ENCODE peak calls at places on chromosomes 6 and 20, in six cellular contexts. One of them, this sample, is unnamed.

GRCh38 chr6:127515794-127516675 is 3.1 kb downstream of the MTCL3 start:
- DNase-seq in suprapubic skin: no peak
- DNase-seq in HFF-Myc: no peak
- DNase-seq in GM06990: peak
- DNase-seq in cardiac fibroblast: peak
- DNase-seq in adrenal gland: peak
- DNase-seq in this sample: peak

GRCh38 chr6:39847216-39847615 is 55.0 kb downstream of the DAAM2 start:
- DNase-seq in suprapubic skin: no peak
- DNase-seq in HFF-Myc: no peak
- DNase-seq in GM06990: no peak
- DNase-seq in cardiac fibroblast: peak
- DNase-seq in adrenal gland: no peak
- DNase-seq in this sample: no peak

GRCh38 chr6:169212897-169213813 is 40.5 kb downstream of the THBS2 start:
- DNase-seq in suprapubic skin: peak
- DNase-seq in HFF-Myc: peak
- DNase-seq in GM06990: peak
- DNase-seq in cardiac fibroblast: peak
- DNase-seq in adrenal gland: peak
- DNase-seq in this sample: peak

GRCh38 chr6:795046-795445 is 102.1 kb upstream of the EXOC2 start:
- DNase-seq in suprapubic skin: no peak
- DNase-seq in HFF-Myc: no peak
- DNase-seq in GM06990: no peak
- DNase-seq in cardiac fibroblast: no peak
- DNase-seq in adrenal gland: no peak
- DNase-seq in this sample: no peak

GRCh38 chr20:38296433-38296832 is 7.5 kb upstream of the BPI start:
- DNase-seq in suprapubic skin: no peak
- DNase-seq in HFF-Myc: no peak
- DNase-seq in GM06990: no peak
- DNase-seq in cardiac fibroblast: no peak
- DNase-seq in adrenal gland: no peak
- DNase-seq in this sample: no peak

GRCh38 chr6:112010328-112010727 is 43.6 kb upstream of the CCN6 start:
- DNase-seq in suprapubic skin: no peak
- DNase-seq in HFF-Myc: no peak
- DNase-seq in GM06990: no peak
- DNase-seq in cardiac fibroblast: peak
- DNase-seq in adrenal gland: no peak
- DNase-seq in this sample: no peak

GRCh38 chr6:126701799-126702198 is 361.9 kb downstream of the CENPW start:
- DNase-seq in suprapubic skin: no peak
- DNase-seq in HFF-Myc: no peak
- DNase-seq in GM06990: no peak
- DNase-seq in cardiac fibroblast: no peak
- DNase-seq in adrenal gland: no peak
- DNase-seq in this sample: no peak

GRCh38 chr20:4135385-4136077 is 120.2 kb upstream of the RNF24 start:
- DNase-seq in suprapubic skin: no peak
- DNase-seq in HFF-Myc: peak
- DNase-seq in GM06990: no peak
- DNase-seq in cardiac fibroblast: peak
- DNase-seq in adrenal gland: peak
- DNase-seq in this sample: no peak

GRCh38 chr6:134738486-134738885 is 211.4 kb downstream of the ALDH8A1 start:
- DNase-seq in suprapubic skin: no peak
- DNase-seq in HFF-Myc: no peak
- DNase-seq in GM06990: no peak
- DNase-seq in cardiac fibroblast: no peak
- DNase-seq in adrenal gland: no peak
- DNase-seq in this sample: no peak

GRCh38 chr20:3595541-3595940 is 67.7 kb downstream of the GFRA4 start:
- DNase-seq in suprapubic skin: no peak
- DNase-seq in HFF-Myc: no peak
- DNase-seq in GM06990: no peak
- DNase-seq in cardiac fibroblast: no peak
- DNase-seq in adrenal gland: no peak
- DNase-seq in this sample: no peak

GRCh38 chr6:33206864-33207568 is 1.3 kb upstream of the RING1 start:
- DNase-seq in suprapubic skin: peak
- DNase-seq in HFF-Myc: no peak
- DNase-seq in GM06990: no peak
- DNase-seq in cardiac fibroblast: peak
- DNase-seq in adrenal gland: no peak
- DNase-seq in this sample: no peak

GRCh38 chr6:5260111-5260620 is 584 bp downstream of the LYRM4 start:
- DNase-seq in suprapubic skin: peak
- DNase-seq in HFF-Myc: peak
- DNase-seq in GM06990: peak
- DNase-seq in cardiac fibroblast: peak
- DNase-seq in adrenal gland: peak
- DNase-seq in this sample: no peak

GRCh38 chr6:3381233-3382065 is 75.4 kb downstream of the SLC22A23 start:
- DNase-seq in suprapubic skin: no peak
- DNase-seq in HFF-Myc: no peak
- DNase-seq in GM06990: no peak
- DNase-seq in cardiac fibroblast: no peak
- DNase-seq in adrenal gland: no peak
- DNase-seq in this sample: no peak

GRCh38 chr20:32521780-32522524 is 63.2 kb downstream of the NOL4L start:
- DNase-seq in suprapubic skin: no peak
- DNase-seq in HFF-Myc: peak
- DNase-seq in GM06990: peak
- DNase-seq in cardiac fibroblast: peak
- DNase-seq in adrenal gland: peak
- DNase-seq in this sample: no peak

GRCh38 chr6:112535816-112536215 is 188.7 kb downstream of the RFPL4B start:
- DNase-seq in suprapubic skin: no peak
- DNase-seq in HFF-Myc: no peak
- DNase-seq in GM06990: no peak
- DNase-seq in cardiac fibroblast: no peak
- DNase-seq in adrenal gland: no peak
- DNase-seq in this sample: no peak

GRCh38 chr6:30260036-30260504 is 46.9 kb upstream of the TRIM26 start:
- DNase-seq in suprapubic skin: no peak
- DNase-seq in HFF-Myc: no peak
- DNase-seq in GM06990: no peak
- DNase-seq in cardiac fibroblast: no peak
- DNase-seq in adrenal gland: no peak
- DNase-seq in this sample: no peak

GRCh38 chr6:110179406-110180227 is at the start of gene WASF1:
- DNase-seq in suprapubic skin: peak
- DNase-seq in HFF-Myc: peak
- DNase-seq in GM06990: peak
- DNase-seq in cardiac fibroblast: peak
- DNase-seq in adrenal gland: peak
- DNase-seq in this sample: peak

GRCh38 chr6:83884523-83884922 is 25.0 kb downstream of the CYB5R4 start:
- DNase-seq in suprapubic skin: no peak
- DNase-seq in HFF-Myc: peak
- DNase-seq in GM06990: peak
- DNase-seq in cardiac fibroblast: peak
- DNase-seq in adrenal gland: no peak
- DNase-seq in this sample: no peak

GRCh38 chr6:73382462-73383113 is 12.0 kb upstream of the DDX43 start:
- DNase-seq in suprapubic skin: no peak
- DNase-seq in HFF-Myc: no peak
- DNase-seq in GM06990: no peak
- DNase-seq in cardiac fibroblast: peak
- DNase-seq in adrenal gland: no peak
- DNase-seq in this sample: peak

GRCh38 chr20:20489054-20489453 is 121.2 kb downstream of the INSM1 start:
- DNase-seq in suprapubic skin: no peak
- DNase-seq in HFF-Myc: no peak
- DNase-seq in GM06990: peak
- DNase-seq in cardiac fibroblast: peak
- DNase-seq in adrenal gland: no peak
- DNase-seq in this sample: no peak

GRCh38 chr6:127403636-127404035 is 55.6 kb downstream of the KIAA0408 start:
- DNase-seq in suprapubic skin: no peak
- DNase-seq in HFF-Myc: no peak
- DNase-seq in GM06990: peak
- DNase-seq in cardiac fibroblast: no peak
- DNase-seq in adrenal gland: no peak
- DNase-seq in this sample: no peak

GRCh38 chr20:18279231-18279630 is 9.1 kb upstream of the ZNF133 start:
- DNase-seq in suprapubic skin: no peak
- DNase-seq in HFF-Myc: no peak
- DNase-seq in GM06990: no peak
- DNase-seq in cardiac fibroblast: no peak
- DNase-seq in adrenal gland: no peak
- DNase-seq in this sample: no peak

GRCh38 chr20:56259948-56260347 is 11.4 kb downstream of the MC3R start:
- DNase-seq in suprapubic skin: no peak
- DNase-seq in HFF-Myc: no peak
- DNase-seq in GM06990: no peak
- DNase-seq in cardiac fibroblast: no peak
- DNase-seq in adrenal gland: no peak
- DNase-seq in this sample: no peak

GRCh38 chr6:35019831-35020230 is 121.3 kb downstream of the TCP11 start:
- DNase-seq in suprapubic skin: no peak
- DNase-seq in HFF-Myc: no peak
- DNase-seq in GM06990: no peak
- DNase-seq in cardiac fibroblast: no peak
- DNase-seq in adrenal gland: no peak
- DNase-seq in this sample: peak

GRCh38 chr20:53735536-53736050 is 142.0 kb upstream of the ZNF217 start:
- DNase-seq in suprapubic skin: no peak
- DNase-seq in HFF-Myc: no peak
- DNase-seq in GM06990: no peak
- DNase-seq in cardiac fibroblast: peak
- DNase-seq in adrenal gland: no peak
- DNase-seq in this sample: no peak

GRCh38 chr6:109783245-109783990 is 92.3 kb downstream of the FIG4 start:
- DNase-seq in suprapubic skin: no peak
- DNase-seq in HFF-Myc: no peak
- DNase-seq in GM06990: no peak
- DNase-seq in cardiac fibroblast: peak
- DNase-seq in adrenal gland: no peak
- DNase-seq in this sample: no peak

GRCh38 chr6:119881416-119881815 is 531.9 kb upstream of the MAN1A1 start:
- DNase-seq in suprapubic skin: no peak
- DNase-seq in HFF-Myc: no peak
- DNase-seq in GM06990: no peak
- DNase-seq in cardiac fibroblast: peak
- DNase-seq in adrenal gland: peak
- DNase-seq in this sample: no peak

GRCh38 chr20:58043866-58044140 is 184.7 kb downstream of the ANKRD60 start:
- DNase-seq in suprapubic skin: no peak
- DNase-seq in HFF-Myc: no peak
- DNase-seq in GM06990: no peak
- DNase-seq in cardiac fibroblast: no peak
- DNase-seq in adrenal gland: no peak
- DNase-seq in this sample: no peak

GRCh38 chr6:110195639-110196038 is 15.4 kb downstream of the CDC40 start:
- DNase-seq in suprapubic skin: no peak
- DNase-seq in HFF-Myc: no peak
- DNase-seq in GM06990: no peak
- DNase-seq in cardiac fibroblast: no peak
- DNase-seq in adrenal gland: no peak
- DNase-seq in this sample: no peak

GRCh38 chr6:157761926-157762325 is 61.1 kb upstream of the SNX9 start:
- DNase-seq in suprapubic skin: no peak
- DNase-seq in HFF-Myc: no peak
- DNase-seq in GM06990: no peak
- DNase-seq in cardiac fibroblast: no peak
- DNase-seq in adrenal gland: no peak
- DNase-seq in this sample: peak

GRCh38 chr6:157761331-157761921 is 61.6 kb upstream of the SNX9 start:
- DNase-seq in suprapubic skin: no peak
- DNase-seq in HFF-Myc: peak
- DNase-seq in GM06990: peak
- DNase-seq in cardiac fibroblast: peak
- DNase-seq in adrenal gland: no peak
- DNase-seq in this sample: no peak

GRCh38 chr6:157763129-157763893 is 59.7 kb upstream of the SNX9 start:
- DNase-seq in suprapubic skin: peak
- DNase-seq in HFF-Myc: peak
- DNase-seq in GM06990: no peak
- DNase-seq in cardiac fibroblast: peak
- DNase-seq in adrenal gland: peak
- DNase-seq in this sample: peak

GRCh38 chr6:157763894-157764345 is 59.1 kb upstream of the SNX9 start:
- DNase-seq in suprapubic skin: no peak
- DNase-seq in HFF-Myc: no peak
- DNase-seq in GM06990: no peak
- DNase-seq in cardiac fibroblast: no peak
- DNase-seq in adrenal gland: no peak
- DNase-seq in this sample: no peak

GRCh38 chr6:157762636-157763035 is 60.4 kb upstream of the SNX9 start:
- DNase-seq in suprapubic skin: no peak
- DNase-seq in HFF-Myc: no peak
- DNase-seq in GM06990: no peak
- DNase-seq in cardiac fibroblast: peak
- DNase-seq in adrenal gland: no peak
- DNase-seq in this sample: no peak
- TF ChIP-seq CTCF in suprapubic skin: no peak
- TF ChIP-seq CTCF in HFF-Myc: peak
- TF ChIP-seq CTCF in GM06990: peak
- TF ChIP-seq CTCF in cardiac fibroblast: peak
- TF ChIP-seq CTCF in adrenal gland: no peak
- TF ChIP-seq CTCF in this sample: peak

DNA sequence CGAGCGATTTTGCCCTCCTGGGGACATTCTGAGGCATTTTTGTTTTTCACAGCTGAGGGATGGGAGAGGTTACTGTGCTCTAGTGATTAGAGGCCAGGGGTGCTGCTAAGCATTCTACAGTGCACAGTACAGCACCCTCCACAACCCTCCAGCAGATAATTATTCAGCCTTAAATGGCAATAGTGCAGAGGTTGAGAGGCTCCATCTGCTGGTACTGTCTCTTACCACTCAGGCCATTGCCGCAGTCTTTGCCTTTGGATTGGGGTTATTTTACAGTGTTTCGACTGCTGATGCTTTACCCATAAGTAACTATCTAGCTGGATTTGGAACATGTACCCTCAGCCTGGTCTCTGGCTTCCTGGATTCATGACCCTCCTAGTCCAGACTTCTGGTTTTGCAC is 705.3 kb downstream of the KIF16B start:
- DNase-seq in suprapubic skin: no peak
- DNase-seq in HFF-Myc: no peak
- DNase-seq in GM06990: no peak
- DNase-seq in cardiac fibroblast: no peak
- DNase-seq in adrenal gland: no peak
- DNase-seq in this sample: no peak
- TF ChIP-seq CTCF in suprapubic skin: no peak
- TF ChIP-seq CTCF in HFF-Myc: peak
- TF ChIP-seq CTCF in GM06990: peak
- TF ChIP-seq CTCF in cardiac fibroblast: no peak
- TF ChIP-seq CTCF in adrenal gland: no peak
- TF ChIP-seq CTCF in this sample: peak

GRCh38 chr6:137878810-137879285 is 11.8 kb downstream of the TNFAIP3 start:
- DNase-seq in suprapubic skin: peak
- DNase-seq in HFF-Myc: no peak
- DNase-seq in GM06990: no peak
- DNase-seq in cardiac fibroblast: peak
- DNase-seq in adrenal gland: no peak
- DNase-seq in this sample: no peak
- TF ChIP-seq CTCF in suprapubic skin: no peak
- TF ChIP-seq CTCF in HFF-Myc: no peak
- TF ChIP-seq CTCF in GM06990: no peak
- TF ChIP-seq CTCF in cardiac fibroblast: peak
- TF ChIP-seq CTCF in adrenal gland: peak
- TF ChIP-seq CTCF in this sample: peak

GRCh38 chr6:149218471-149218870 is 99.0 kb upstream of the TAB2 start:
- DNase-seq in suprapubic skin: no peak
- DNase-seq in HFF-Myc: no peak
- DNase-seq in GM06990: no peak
- DNase-seq in cardiac fibroblast: no peak
- DNase-seq in adrenal gland: no peak
- DNase-seq in this sample: no peak
- TF ChIP-seq CTCF in suprapubic skin: no peak
- TF ChIP-seq CTCF in HFF-Myc: no peak
- TF ChIP-seq CTCF in GM06990: no peak
- TF ChIP-seq CTCF in cardiac fibroblast: no peak
- TF ChIP-seq CTCF in adrenal gland: no peak
- TF ChIP-seq CTCF in this sample: no peak

This sample was measured in osteocyte.